ENCODE peak calls at places on chromosomes 13 and 19, in four cellular contexts. One of them, this sample, is unnamed.

GRCh38 chr19:56637976-56638555 is 4.9 kb upstream of the SMIM17 start:
- DNase-seq in midbrain: peak
- DNase-seq in amniotic stem cell: peak
- DNase-seq in lung: peak
- DNase-seq in this sample: peak

GRCh38 chr13:76697277-76697676 is 188.9 kb downstream of the KCTD12 start:
- DNase-seq in midbrain: no peak
- DNase-seq in amniotic stem cell: no peak
- DNase-seq in lung: no peak
- DNase-seq in this sample: no peak

GRCh38 chr13:97574926-97575325 is 141.0 kb downstream of the RAP2A start:
- DNase-seq in midbrain: peak
- DNase-seq in amniotic stem cell: no peak
- DNase-seq in lung: no peak
- DNase-seq in this sample: peak

GRCh38 chr19:46144756-46145155 is 3.3 kb upstream of the IGFL2 start:
- DNase-seq in midbrain: no peak
- DNase-seq in amniotic stem cell: no peak
- DNase-seq in lung: no peak
- DNase-seq in this sample: no peak

GRCh38 chr13:75161804-75162203 is 320.2 kb downstream of the TBC1D4 start:
- DNase-seq in midbrain: no peak
- DNase-seq in amniotic stem cell: no peak
- DNase-seq in lung: no peak
- DNase-seq in this sample: no peak

GRCh38 chr13:35144496-35144895 is 202.4 kb downstream of the NBEA start:
- DNase-seq in midbrain: no peak
- DNase-seq in amniotic stem cell: no peak
- DNase-seq in lung: no peak
- DNase-seq in this sample: no peak

GRCh38 chr19:40335855-40336700 is 12.1 kb downstream of the C19orf47 start:
- DNase-seq in midbrain: no peak
- DNase-seq in amniotic stem cell: no peak
- DNase-seq in lung: no peak
- DNase-seq in this sample: no peak

GRCh38 chr13:30796833-30797601 is 61.7 kb downstream of the ALOX5AP start:
- DNase-seq in midbrain: no peak
- DNase-seq in amniotic stem cell: no peak
- DNase-seq in lung: no peak
- DNase-seq in this sample: no peak

GRCh38 chr13:23081901-23082300 is 98.9 kb upstream of the SGCG start:
- DNase-seq in midbrain: no peak
- DNase-seq in amniotic stem cell: no peak
- DNase-seq in lung: no peak
- DNase-seq in this sample: no peak

GRCh38 chr19:45102481-45102880 is 9.5 kb downstream of the PPP1R37 start:
- DNase-seq in midbrain: no peak
- DNase-seq in amniotic stem cell: no peak
- DNase-seq in lung: no peak
- DNase-seq in this sample: no peak

GRCh38 chr13:21834511-21834910 is 163.6 kb downstream of the FGF9 start:
- DNase-seq in midbrain: no peak
- DNase-seq in amniotic stem cell: no peak
- DNase-seq in lung: no peak
- DNase-seq in this sample: no peak

GRCh38 chr13:41458939-41459753 is 1.8 kb downstream of the RGCC start:
- DNase-seq in midbrain: peak
- DNase-seq in amniotic stem cell: no peak
- DNase-seq in lung: peak
- DNase-seq in this sample: peak

GRCh38 chr19:43462383-43462782 is 3.0 kb downstream of the LYPD3 start:
- DNase-seq in midbrain: no peak
- DNase-seq in amniotic stem cell: no peak
- DNase-seq in lung: no peak
- DNase-seq in this sample: no peak

GRCh38 chr13:40402931-40403412 is 263.5 kb downstream of the FOXO1 start:
- DNase-seq in midbrain: no peak
- DNase-seq in amniotic stem cell: no peak
- DNase-seq in lung: no peak
- DNase-seq in this sample: peak

GRCh38 chr19:54560881-54561385 is 12.7 kb upstream of the LILRA2 start:
- DNase-seq in midbrain: no peak
- DNase-seq in amniotic stem cell: no peak
- DNase-seq in lung: no peak
- DNase-seq in this sample: no peak

GRCh38 chr19:55624109-55625003 is at the start of gene ZNF784:
- DNase-seq in midbrain: peak
- DNase-seq in amniotic stem cell: peak
- DNase-seq in lung: peak
- DNase-seq in this sample: peak

GRCh38 chr13:99191900-99192399 is 8.7 kb upstream of the UBAC2 start:
- DNase-seq in midbrain: no peak
- DNase-seq in amniotic stem cell: no peak
- DNase-seq in lung: no peak
- DNase-seq in this sample: peak

GRCh38 chr19:32895384-32895783 is 25.8 kb upstream of the SLC7A9 start:
- DNase-seq in midbrain: no peak
- DNase-seq in amniotic stem cell: no peak
- DNase-seq in lung: no peak
- DNase-seq in this sample: no peak

This sample was measured in GM03348.